ENCODE peak calls at places on chromosome 4, in seven cellular contexts. One of them, this sample, is unnamed.

GRCh38 chr4:23932935-23933334 is 43.1 kb upstream of the PPARGC1A start:
- DNase-seq in Karpas-422: no peak
- DNase-seq in endothelial cell of umbilical vein: no peak
- DNase-seq in mammary epithelial cell: no peak
- DNase-seq in HCT116: no peak
- DNase-seq in fibroblast of lung: peak; percentile 77
- DNase-seq in MM.1S: no peak
- DNase-seq in this sample: peak; percentile 67

GRCh38 chr4:123170843-123171242 is 225.8 kb upstream of the SPRY1 start:
- DNase-seq in Karpas-422: no peak
- DNase-seq in endothelial cell of umbilical vein: no peak
- DNase-seq in mammary epithelial cell: peak; percentile 28
- DNase-seq in HCT116: no peak
- DNase-seq in fibroblast of lung: peak; percentile 25
- DNase-seq in MM.1S: no peak
- DNase-seq in this sample: peak; percentile 8

GRCh38 chr4:184588893-184589292 is 60.4 kb downstream of the CASP3 start:
- DNase-seq in Karpas-422: no peak
- DNase-seq in endothelial cell of umbilical vein: no peak
- DNase-seq in mammary epithelial cell: no peak
- DNase-seq in HCT116: no peak
- DNase-seq in fibroblast of lung: peak; percentile 11
- DNase-seq in MM.1S: no peak
- DNase-seq in this sample: peak; percentile 6

GRCh38 chr4:98887137-98887536 is 41.8 kb downstream of the EIF4E start:
- DNase-seq in Karpas-422: no peak
- DNase-seq in endothelial cell of umbilical vein: no peak
- DNase-seq in mammary epithelial cell: no peak
- DNase-seq in HCT116: no peak
- DNase-seq in fibroblast of lung: no peak
- DNase-seq in MM.1S: no peak
- DNase-seq in this sample: no peak

GRCh38 chr4:153764611-153765368 is 5.0 kb upstream of the RNF175 start:
- DNase-seq in Karpas-422: peak; percentile 49
- DNase-seq in endothelial cell of umbilical vein: no peak
- DNase-seq in mammary epithelial cell: no peak
- DNase-seq in HCT116: no peak
- DNase-seq in fibroblast of lung: no peak
- DNase-seq in MM.1S: no peak
- DNase-seq in this sample: peak; percentile 10

GRCh38 chr4:23720556-23720955 is 169.3 kb downstream of the PPARGC1A start:
- DNase-seq in Karpas-422: no peak
- DNase-seq in endothelial cell of umbilical vein: no peak
- DNase-seq in mammary epithelial cell: no peak
- DNase-seq in HCT116: no peak
- DNase-seq in fibroblast of lung: peak; percentile 66
- DNase-seq in MM.1S: no peak
- DNase-seq in this sample: peak; percentile 59

GRCh38 chr4:182554736-182555135 is 311.5 kb downstream of the TENM3 start:
- DNase-seq in Karpas-422: no peak
- DNase-seq in endothelial cell of umbilical vein: no peak
- DNase-seq in mammary epithelial cell: no peak
- DNase-seq in HCT116: no peak
- DNase-seq in fibroblast of lung: peak; percentile 84
- DNase-seq in MM.1S: no peak
- DNase-seq in this sample: peak; percentile 79

GRCh38 chr4:78520808-78521226 is 30.8 kb upstream of the ANXA3 start:
- DNase-seq in Karpas-422: no peak
- DNase-seq in endothelial cell of umbilical vein: no peak
- DNase-seq in mammary epithelial cell: no peak
- DNase-seq in HCT116: no peak
- DNase-seq in fibroblast of lung: peak; percentile 40
- DNase-seq in MM.1S: no peak
- DNase-seq in this sample: peak; percentile 30

GRCh38 chr4:139025841-139026240 is 10.3 kb downstream of the NOCT start:
- DNase-seq in Karpas-422: no peak
- DNase-seq in endothelial cell of umbilical vein: no peak
- DNase-seq in mammary epithelial cell: no peak
- DNase-seq in HCT116: no peak
- DNase-seq in fibroblast of lung: no peak
- DNase-seq in MM.1S: no peak
- DNase-seq in this sample: no peak

GRCh38 chr4:1309261-1310010 is 19.7 kb downstream of the MAEA start:
- DNase-seq in Karpas-422: no peak
- DNase-seq in endothelial cell of umbilical vein: peak; percentile 82
- DNase-seq in mammary epithelial cell: peak; percentile 88
- DNase-seq in HCT116: no peak
- DNase-seq in fibroblast of lung: peak; percentile 94
- DNase-seq in MM.1S: no peak
- DNase-seq in this sample: peak; percentile 91

GRCh38 chr4:165462009-165462408 is 83.2 kb downstream of the CPE start:
- DNase-seq in Karpas-422: no peak
- DNase-seq in endothelial cell of umbilical vein: no peak
- DNase-seq in mammary epithelial cell: no peak
- DNase-seq in HCT116: no peak
- DNase-seq in fibroblast of lung: no peak
- DNase-seq in MM.1S: no peak
- DNase-seq in this sample: no peak

GRCh38 chr4:46844325-46844917 is 64.6 kb downstream of the COX7B2 start:
- DNase-seq in Karpas-422: peak; percentile 87
- DNase-seq in endothelial cell of umbilical vein: peak; percentile 64
- DNase-seq in mammary epithelial cell: peak; percentile 7
- DNase-seq in HCT116: peak; percentile 27
- DNase-seq in fibroblast of lung: peak; percentile 62
- DNase-seq in MM.1S: peak; percentile 79
- DNase-seq in this sample: peak; percentile 49

DNA sequence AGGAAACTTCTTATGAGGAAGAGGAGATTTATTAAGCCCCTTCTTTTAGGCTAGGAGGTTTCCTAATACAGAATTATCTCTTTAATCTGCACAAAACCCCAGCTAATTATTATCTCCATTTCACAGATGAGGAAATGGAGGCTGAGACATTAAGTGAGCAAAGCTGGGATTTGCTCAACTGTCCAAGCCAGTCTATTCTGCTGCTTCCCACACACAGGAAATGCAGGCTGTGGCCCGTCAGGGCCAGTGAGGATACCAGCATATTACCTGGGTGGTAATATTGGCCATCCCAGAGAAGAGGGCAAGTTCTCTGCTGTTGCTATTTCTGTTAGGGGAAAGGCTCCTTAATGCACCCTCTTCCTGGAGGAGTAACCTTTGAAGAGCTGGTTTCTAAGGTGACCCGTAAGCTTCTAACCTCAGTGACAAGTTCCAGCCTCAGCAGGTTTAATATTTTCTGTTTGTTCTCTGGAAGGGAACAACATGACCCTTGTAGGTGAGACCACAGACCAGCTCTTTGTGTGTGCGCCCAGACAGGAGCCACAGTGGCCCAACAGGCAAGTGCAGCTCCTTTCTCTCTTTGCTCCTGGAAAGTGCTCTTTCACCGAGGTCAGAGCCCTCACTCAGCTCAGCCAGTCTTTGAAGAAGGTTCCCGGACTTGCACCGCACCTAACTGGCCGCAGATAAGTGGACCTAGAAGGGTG is 35.6 kb downstream of the TBC1D9 start:
- DNase-seq in Karpas-422: no peak
- DNase-seq in endothelial cell of umbilical vein: no peak
- DNase-seq in mammary epithelial cell: no peak
- DNase-seq in HCT116: no peak
- DNase-seq in fibroblast of lung: no peak
- DNase-seq in MM.1S: peak; percentile 48
- DNase-seq in this sample: no peak
- H2AFZ ChIP-seq in Karpas-422: peak overlapping the region; percentile 16
- H2AFZ ChIP-seq in endothelial cell of umbilical vein: no peak overlapping the region
- H2AFZ ChIP-seq in mammary epithelial cell: peak overlapping the region; percentile 55
- H2AFZ ChIP-seq in HCT116: no peak overlapping the region
- H2AFZ ChIP-seq in fibroblast of lung: no peak overlapping the region
- H2AFZ ChIP-seq in MM.1S: peak overlapping the region; percentile 74
- H2AFZ ChIP-seq in this sample: no peak overlapping the region

DNA sequence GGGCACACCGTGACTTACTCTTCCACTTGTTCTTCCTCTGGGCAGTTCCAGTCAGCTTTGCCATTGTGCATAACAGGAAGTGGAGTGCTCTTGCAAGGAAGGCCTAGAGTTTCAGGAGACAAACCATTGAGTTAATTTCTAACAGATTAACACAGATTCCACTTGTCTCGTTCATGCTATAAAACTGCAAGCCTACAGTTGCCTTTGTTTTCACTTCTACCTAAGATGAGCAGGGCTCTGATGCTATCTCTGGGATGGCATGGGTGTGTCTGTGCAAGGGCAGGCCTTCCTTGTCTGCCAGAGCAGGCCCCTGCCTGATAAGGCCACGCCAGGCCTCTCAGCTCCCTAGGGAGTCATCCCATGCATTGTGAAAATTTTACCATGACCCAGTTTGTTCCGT is 67.7 kb upstream of the PGRMC2 start:
- DNase-seq in Karpas-422: no peak
- DNase-seq in endothelial cell of umbilical vein: peak; percentile 41
- DNase-seq in mammary epithelial cell: no peak
- DNase-seq in HCT116: no peak
- DNase-seq in fibroblast of lung: peak; percentile 40
- DNase-seq in MM.1S: no peak
- DNase-seq in this sample: no peak
- H3K4me1 ChIP-seq in Karpas-422: no peaks in the 10 kb centered on the region
- H3K4me1 ChIP-seq in endothelial cell of umbilical vein: peaks cover 34% of the 10 kb centered on the region
- H3K4me1 ChIP-seq in mammary epithelial cell: peaks cover 24% of the 10 kb centered on the region
- H3K4me1 ChIP-seq in HCT116: peaks cover 20% of the 10 kb centered on the region
- H3K4me1 ChIP-seq in fibroblast of lung: peaks cover 22% of the 10 kb centered on the region
- H3K4me1 ChIP-seq in MM.1S: no peaks in the 10 kb centered on the region
- H3K4me1 ChIP-seq in this sample: peaks cover 27% of the 10 kb centered on the region

GRCh38 chr4:152530600-152530999 is 5.3 kb downstream of the FBXW7 start:
- DNase-seq in Karpas-422: no peak
- DNase-seq in endothelial cell of umbilical vein: no peak
- DNase-seq in mammary epithelial cell: no peak
- DNase-seq in HCT116: no peak
- DNase-seq in fibroblast of lung: no peak
- DNase-seq in MM.1S: peak; percentile 35
- DNase-seq in this sample: no peak
- H3K9ac ChIP-seq in Karpas-422: no peak overlapping the region
- H3K9ac ChIP-seq in endothelial cell of umbilical vein: no peak overlapping the region
- H3K9ac ChIP-seq in mammary epithelial cell: no peak overlapping the region
- H3K9ac ChIP-seq in HCT116: no peak overlapping the region
- H3K9ac ChIP-seq in fibroblast of lung: no peak overlapping the region
- H3K9ac ChIP-seq in MM.1S: peak overlapping the region; percentile 1
- H3K9ac ChIP-seq in this sample: no peak overlapping the region

DNA sequence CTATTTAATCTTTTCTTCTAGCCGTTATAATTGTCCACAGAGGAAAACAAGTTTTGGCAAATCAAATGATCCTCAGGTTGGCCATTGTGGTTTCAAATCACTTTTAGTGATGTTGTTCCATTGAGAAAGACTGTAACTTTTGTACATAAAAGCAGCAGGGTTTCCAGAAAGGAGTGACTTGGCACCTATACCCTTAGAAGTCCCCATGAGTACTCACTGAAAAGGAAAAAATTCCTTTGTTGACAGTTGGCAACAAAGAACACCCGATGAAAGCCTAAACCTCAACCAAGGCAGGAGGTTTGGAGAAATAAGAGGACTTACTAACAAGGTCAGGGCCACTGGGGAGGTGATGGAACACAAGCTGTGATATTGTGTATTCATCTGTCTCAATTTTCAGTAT is 474.4 kb downstream of the RAPGEF2 start:
- DNase-seq in Karpas-422: no peak
- DNase-seq in endothelial cell of umbilical vein: no peak
- DNase-seq in mammary epithelial cell: no peak
- DNase-seq in HCT116: no peak
- DNase-seq in fibroblast of lung: no peak
- DNase-seq in MM.1S: no peak
- DNase-seq in this sample: no peak
- H2AFZ ChIP-seq in Karpas-422: no peak overlapping the region
- H2AFZ ChIP-seq in endothelial cell of umbilical vein: no peak overlapping the region
- H2AFZ ChIP-seq in mammary epithelial cell: no peak overlapping the region
- H2AFZ ChIP-seq in HCT116: no peak overlapping the region
- H2AFZ ChIP-seq in fibroblast of lung: no peak overlapping the region
- H2AFZ ChIP-seq in MM.1S: no peak overlapping the region
- H2AFZ ChIP-seq in this sample: no peak overlapping the region

GRCh38 chr4:4344915-4345527 is 41.9 kb upstream of the NSG1 start:
- DNase-seq in Karpas-422: peak; percentile 71
- DNase-seq in endothelial cell of umbilical vein: no peak
- DNase-seq in mammary epithelial cell: no peak
- DNase-seq in HCT116: no peak
- DNase-seq in fibroblast of lung: no peak
- DNase-seq in MM.1S: peak; percentile 96
- DNase-seq in this sample: no peak
- H3K4me1 ChIP-seq in Karpas-422: peaks cover 24% of the 10 kb centered on the region
- H3K4me1 ChIP-seq in endothelial cell of umbilical vein: no peaks in the 10 kb centered on the region
- H3K4me1 ChIP-seq in mammary epithelial cell: no peaks in the 10 kb centered on the region
- H3K4me1 ChIP-seq in HCT116: no peaks in the 10 kb centered on the region
- H3K4me1 ChIP-seq in fibroblast of lung: no peaks in the 10 kb centered on the region
- H3K4me1 ChIP-seq in MM.1S: peaks cover 18% of the 10 kb centered on the region
- H3K4me1 ChIP-seq in this sample: no peaks in the 10 kb centered on the region

GRCh38 chr4:126526335-126526734 is 1106.4 kb upstream of the INTU start:
- DNase-seq in Karpas-422: no peak
- DNase-seq in endothelial cell of umbilical vein: no peak
- DNase-seq in mammary epithelial cell: no peak
- DNase-seq in HCT116: no peak
- DNase-seq in fibroblast of lung: no peak
- DNase-seq in MM.1S: peak; percentile 62
- DNase-seq in this sample: no peak

GRCh38 chr4:126520731-126521130 is 1112.0 kb upstream of the INTU start:
- DNase-seq in Karpas-422: no peak
- DNase-seq in endothelial cell of umbilical vein: no peak
- DNase-seq in mammary epithelial cell: no peak
- DNase-seq in HCT116: no peak
- DNase-seq in fibroblast of lung: no peak
- DNase-seq in MM.1S: no peak
- DNase-seq in this sample: no peak
- H3K9ac ChIP-seq in Karpas-422: no peak overlapping the region
- H3K9ac ChIP-seq in endothelial cell of umbilical vein: no peak overlapping the region
- H3K9ac ChIP-seq in mammary epithelial cell: no peak overlapping the region
- H3K9ac ChIP-seq in HCT116: no peak overlapping the region
- H3K9ac ChIP-seq in fibroblast of lung: no peak overlapping the region
- H3K9ac ChIP-seq in MM.1S: no peak overlapping the region
- H3K9ac ChIP-seq in this sample: no peak overlapping the region

DNA sequence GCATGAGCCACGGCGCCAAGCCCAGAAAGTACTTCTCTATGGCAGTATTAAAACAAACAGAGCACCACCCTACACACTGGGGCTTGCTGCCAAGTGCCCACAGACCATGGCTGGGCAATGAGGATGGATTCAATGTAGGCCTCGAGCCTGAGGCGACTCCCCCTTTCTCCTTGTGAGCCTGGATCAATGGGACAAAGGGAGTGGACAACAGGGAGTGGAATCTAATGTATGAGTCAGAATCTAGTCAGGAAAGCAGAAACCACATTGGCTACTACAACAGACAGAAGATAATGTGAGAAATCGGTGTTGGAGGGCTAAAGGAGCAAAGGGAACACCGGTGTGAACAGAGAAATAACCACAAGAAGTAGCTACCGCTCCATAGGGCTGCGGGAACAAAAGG is 37.7 kb upstream of the OCIAD2 start:
- DNase-seq in Karpas-422: no peak
- DNase-seq in endothelial cell of umbilical vein: no peak
- DNase-seq in mammary epithelial cell: peak; percentile 98
- DNase-seq in HCT116: peak; percentile 83
- DNase-seq in fibroblast of lung: peak; percentile 71
- DNase-seq in MM.1S: no peak
- DNase-seq in this sample: peak; percentile 55
- H2AFZ ChIP-seq in Karpas-422: no peak overlapping the region
- H2AFZ ChIP-seq in endothelial cell of umbilical vein: peak overlapping the region; percentile 50
- H2AFZ ChIP-seq in mammary epithelial cell: peak overlapping the region; percentile 69
- H2AFZ ChIP-seq in HCT116: peak overlapping the region; percentile 94
- H2AFZ ChIP-seq in fibroblast of lung: no peak overlapping the region
- H2AFZ ChIP-seq in MM.1S: no peak overlapping the region
- H2AFZ ChIP-seq in this sample: peak overlapping the region; percentile 59